ENCODE peak calls at places on chromosomes 1 and 21, in five cellular contexts. U is colonic mucosa, J is adrenal gland, S is A673, T is uterus. H is an unnamed sample.

GRCh38 chr1:25727819-25728286 is 72.1 kb upstream of the SELENON start:
- DNase-seq in U (peak; percentile 70), J (peak; percentile 75), S (no peak), T (peak; percentile 85), H (no peak)

GRCh38 chr21:14918542-14918941 is 146.3 kb downstream of the NRIP1 start:
- DNase-seq in U (no peak), J (no peak), S (no peak), T (no peak), H (no peak)

GRCh38 chr1:226164154-226164553 is 22.4 kb downstream of the ACBD3 start:
- DNase-seq in U (no peak), J (no peak), S (no peak), T (no peak), H (no peak)

GRCh38 chr1:2130871-2131289 is 63.7 kb downstream of the FAAP20 start:
- DNase-seq in U (no peak), J (no peak), S (no peak), T (no peak), H (no peak)

GRCh38 chr1:104132386-104132973 is 382.8 kb downstream of the AMY1C start:
- DNase-seq in U (no peak), J (no peak), S (peak; percentile 36), T (no peak), H (peak; percentile 7)

GRCh38 chr1:213687802-213688201 is 300.0 kb upstream of the PROX1 start:
- DNase-seq in U (no peak), J (no peak), S (no peak), T (no peak), H (no peak)

GRCh38 chr21:25334046-25334730 is 273.1 kb downstream of the MRPL39 start:
- DNase-seq in U (no peak), J (no peak), S (no peak), T (no peak), H (no peak)

GRCh38 chr1:237913345-237913744 is 22.6 kb upstream of the ZP4 start:
- DNase-seq in U (no peak), J (no peak), S (no peak), T (no peak), H (no peak)

GRCh38 chr1:165073402-165074007 is 283.0 kb downstream of the LMX1A start:
- DNase-seq in U (no peak), J (peak; percentile 28), S (peak; percentile 75), T (no peak), H (peak; percentile 37)

GRCh38 chr1:35642472-35642955 is 1.2 kb upstream of the PSMB2 start:
- DNase-seq in U (peak; percentile 22), J (peak; percentile 21), S (peak; percentile 52), T (no peak), H (no peak)

GRCh38 chr1:154182342-154183044 is 9.4 kb downstream of the TPM3 start:
- DNase-seq in U (peak; percentile 92), J (peak; percentile 75), S (peak; percentile 71), T (peak; percentile 55), H (peak; percentile 85)

GRCh38 chr21:39891111-39891510 is 23.9 kb downstream of the PCP4 start:
- DNase-seq in U (no peak), J (no peak), S (no peak), T (no peak), H (no peak)

GRCh38 chr1:236565530-236565929 is 38.8 kb downstream of the HEATR1 start:
- DNase-seq in U (no peak), J (no peak), S (no peak), T (no peak), H (no peak)

GRCh38 chr1:21758614-21759013 is 24.3 kb downstream of the USP48 start:
- DNase-seq in U (no peak), J (no peak), S (no peak), T (no peak), H (no peak)

GRCh38 chr1:232340448-232340847 is 289.5 kb downstream of the SIPA1L2 start:
- DNase-seq in U (no peak), J (no peak), S (no peak), T (no peak), H (no peak)

GRCh38 chr1:199700551-199700950 is 327.0 kb upstream of the NR5A2 start:
- DNase-seq in U (no peak), J (no peak), S (no peak), T (no peak), H (no peak)

GRCh38 chr1:28915036-28915895 is 897 bp downstream of the EPB41 start:
- DNase-seq in U (peak; percentile 38), J (peak; percentile 38), S (peak; percentile 73), T (peak; percentile 28), H (peak; percentile 44)
- TF ChIP-seq CTCF in U (no peak), J (no peak), S (no peak), T (no peak), H (no peak)

GRCh38 chr1:66925558-66925910 is 744 bp downstream of the MIER1 start:
- DNase-seq in U (no peak), J (no peak), S (no peak), T (no peak), H (no peak)

GRCh38 chr1:66925944-66926343 is 1.2 kb downstream of the MIER1 start:
- DNase-seq in U (peak; percentile 29), J (no peak), S (no peak), T (no peak), H (no peak)

GRCh38 chr1:66929289-66929688 is 4.5 kb downstream of the MIER1 start:
- DNase-seq in U (no peak), J (no peak), S (no peak), T (no peak), H (no peak)

GRCh38 chr1:66927528-66927927 is 2.7 kb downstream of the MIER1 start:
- DNase-seq in U (no peak), J (no peak), S (no peak), T (no peak), H (no peak)

DNA sequence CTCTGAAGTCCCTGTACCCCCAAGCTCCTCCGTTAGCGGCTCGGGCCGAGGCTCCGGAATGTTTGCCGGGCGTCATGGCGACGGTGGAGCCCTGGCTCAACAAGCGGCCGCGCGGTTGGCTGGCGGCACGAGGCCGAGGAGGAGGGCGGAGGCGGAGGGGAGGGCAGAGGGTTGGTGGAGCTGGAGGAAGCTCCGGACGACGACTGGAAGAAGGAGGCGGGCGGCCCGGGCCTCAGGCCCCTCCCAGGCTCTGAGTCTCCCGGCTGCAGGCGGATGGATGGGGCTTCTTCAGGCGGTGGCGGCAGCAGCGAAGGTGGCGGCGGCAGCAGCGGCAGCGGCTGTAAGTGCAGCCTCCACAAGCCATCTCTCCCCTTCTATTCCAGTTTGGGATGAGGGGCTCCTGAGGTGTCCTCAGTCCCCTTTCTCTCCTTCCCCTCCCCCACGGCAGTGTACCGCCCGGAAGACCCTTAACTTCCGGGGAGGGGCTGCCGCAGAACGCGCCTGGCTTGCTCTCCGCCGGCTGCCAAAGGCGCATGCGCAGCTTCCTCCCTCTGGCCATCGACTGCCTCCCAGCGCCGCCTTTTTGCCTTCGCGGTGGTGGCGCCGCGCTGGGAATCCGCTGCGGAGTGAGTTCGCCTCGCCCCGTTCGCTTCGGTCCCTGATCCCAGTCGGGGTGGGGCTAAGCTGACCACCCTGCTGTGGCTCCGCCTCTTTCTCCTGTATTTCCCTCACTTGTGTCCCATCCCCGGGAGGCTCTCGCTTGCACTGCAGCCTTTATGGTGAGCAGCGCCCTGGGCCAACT is at the start of the genes DNAI4 and MIER1:
- DNase-seq in U (peak; percentile 98), J (peak; percentile 98), S (peak; percentile 99), T (peak; percentile 98), H (peak; percentile 99)
- TF ChIP-seq CTCF in U (no peak), J (peak; percentile 31), S (peak; percentile 18), T (no peak), H (peak; percentile 23)

DNA sequence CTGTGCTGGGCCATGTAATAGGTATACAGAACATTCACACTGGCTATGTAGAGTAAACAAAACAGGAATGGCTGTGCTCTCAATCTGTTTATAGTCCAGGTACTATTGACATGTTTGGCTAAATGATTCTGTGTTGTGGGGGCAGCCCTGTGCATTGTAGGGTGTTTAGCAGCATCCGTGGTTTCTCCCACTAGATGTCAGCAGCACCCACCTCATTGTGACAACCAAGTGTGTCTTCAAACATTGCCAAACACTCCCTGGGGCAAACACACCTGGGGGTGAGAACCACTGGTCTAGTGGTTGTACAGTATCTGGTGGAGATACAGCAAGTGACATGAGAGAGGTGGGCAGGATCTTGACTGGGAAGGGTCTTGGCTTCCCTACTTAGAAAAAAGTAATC is 80.4 kb upstream of the SPATA6 start:
- DNase-seq in U (no peak), J (peak; percentile 24), S (peak; percentile 24), T (no peak), H (no peak)
- TF ChIP-seq CTCF in U (no peak), J (no peak), S (peak; percentile 45), T (no peak), H (peak; percentile 33)

DNA sequence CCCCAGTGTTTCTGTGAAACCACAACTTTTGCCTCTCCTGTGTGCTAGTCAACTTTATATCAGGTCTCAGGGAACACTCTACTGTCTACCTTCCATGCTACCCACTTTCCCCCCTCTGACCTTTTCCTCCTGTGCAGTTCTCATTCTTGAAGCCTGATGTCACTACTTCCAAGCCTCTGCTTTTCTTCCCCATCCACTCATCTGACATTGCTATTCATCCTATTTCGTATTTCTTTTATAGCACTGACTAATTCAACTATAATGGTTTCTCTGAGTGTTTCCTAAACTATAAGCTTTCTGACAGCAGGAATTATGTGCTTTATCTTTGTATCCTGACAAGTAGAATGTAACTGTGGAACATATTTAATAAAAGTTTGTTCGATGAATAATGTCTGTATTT is 18.2 kb upstream of the DPH5 start:
- DNase-seq in U (no peak), J (no peak), S (no peak), T (no peak), H (no peak)
- TF ChIP-seq CTCF in U (no peak), J (no peak), S (no peak), T (no peak), H (no peak)

DNA sequence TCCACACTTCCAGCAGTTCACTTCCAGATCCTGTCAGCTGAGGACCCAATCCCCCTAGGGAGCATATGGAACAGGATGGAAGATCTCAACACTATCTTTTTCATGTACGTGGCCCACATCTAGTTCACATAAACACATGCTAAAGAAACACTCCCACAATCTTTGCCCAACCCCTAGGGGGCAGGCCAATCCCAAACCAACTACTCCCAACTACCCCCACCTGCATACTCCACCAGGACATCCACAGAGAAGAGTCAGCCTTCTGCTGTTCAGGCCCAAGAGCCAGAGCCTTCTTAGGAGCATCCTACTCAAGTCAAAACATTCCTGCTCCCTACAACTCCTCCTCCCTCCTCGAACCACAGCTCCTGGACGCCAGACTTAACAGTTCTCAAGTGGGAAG is 5.6 kb upstream of the SLC5A9 start:
- DNase-seq in U (no peak), J (no peak), S (no peak), T (no peak), H (no peak)
- TF ChIP-seq CTCF in U (no peak), J (no peak), S (peak; percentile 20), T (no peak), H (no peak)

H was measured in GM13976.